ENCODE peak calls at places on chromosomes 11 and 22, in four cellular contexts. W, B, T and K are unnamed samples.

GRCh38 chr11:74671520-74672196 is 59.6 kb downstream of the CHRDL2 start:
- DNase-seq in W (peak), B (no peak), T (no peak), K (no peak)

GRCh38 chr22:23796461-23796860 is 9.7 kb downstream of the SMARCB1 start:
- DNase-seq in W (no peak), B (no peak), T (no peak), K (no peak)

GRCh38 chr11:130427581-130428211 is 713 bp downstream of the ADAMTS8 start:
- DNase-seq in W (no peak), B (no peak), T (no peak), K (peak)

GRCh38 chr22:42868751-42869251 is 11.7 kb upstream of the ARFGAP3 start:
- DNase-seq in W (no peak), B (no peak), T (no peak), K (no peak)

GRCh38 chr11:8384199-8384821 is 120.6 kb upstream of the LMO1 start:
- DNase-seq in W (peak), B (no peak), T (no peak), K (no peak)

GRCh38 chr11:121572581-121573059 is 119.9 kb upstream of the SORL1-AS1 start:
- DNase-seq in W (no peak), B (no peak), T (no peak), K (no peak)

GRCh38 chr22:19632671-19633148 is 81.6 kb upstream of the SEPTIN5 start:
- DNase-seq in W (no peak), B (no peak), T (no peak), K (no peak)

GRCh38 chr22:19579113-19579811 is 55.1 kb upstream of the CLDN5 start:
- DNase-seq in W (peak), B (no peak), T (no peak), K (no peak)

GRCh38 chr11:116835791-116836647 is 1.4 kb downstream of the APOA1 start:
- DNase-seq in W (peak), B (peak), T (peak), K (peak)

GRCh38 chr11:124799384-124800225 is 601 bp downstream of the MSANTD2 start:
- DNase-seq in W (peak), B (no peak), T (peak), K (peak)

GRCh38 chr22:41598081-41598480 is 8.4 kb upstream of the PMM1 start:
- DNase-seq in W (peak), B (no peak), T (no peak), K (no peak)

GRCh38 chr11:134532921-134533421 is 120.9 kb upstream of the B3GAT1 start:
- DNase-seq in W (no peak), B (no peak), T (no peak), K (no peak)

GRCh38 chr11:114134870-114135269 is 75.4 kb downstream of the ZBTB16 start:
- DNase-seq in W (peak), B (no peak), T (no peak), K (no peak)

GRCh38 chr11:44726278-44727113 is at the start of gene TSPAN18:
- DNase-seq in W (no peak), B (no peak), T (peak), K (no peak)

GRCh38 chr22:49545606-49546005 is 282.1 kb downstream of the BRD1 start:
- DNase-seq in W (no peak), B (no peak), T (no peak), K (no peak)

GRCh38 chr22:50581950-50582561 is 593 bp downstream of the CHKB start:
- DNase-seq in W (no peak), B (no peak), T (peak), K (no peak)

GRCh38 chr22:46696225-46696518 is 41.9 kb downstream of the CERK start:
- DNase-seq in W (no peak), B (no peak), T (no peak), K (no peak)

GRCh38 chr11:60498853-60499252 is 6.3 kb downstream of the MS4A12 start:
- DNase-seq in W (no peak), B (no peak), T (no peak), K (no peak)

GRCh38 chr11:120235024-120235628 is 4.8 kb upstream of the POU2F3 start:
- DNase-seq in W (peak), B (no peak), T (peak), K (peak)

GRCh38 chr22:37045958-37046357 is 5.6 kb upstream of the KCTD17 start:
- DNase-seq in W (peak), B (no peak), T (no peak), K (no peak)
- TF ChIP-seq CTCF in W (peak), B (peak), T (peak), K (peak)

DNA sequence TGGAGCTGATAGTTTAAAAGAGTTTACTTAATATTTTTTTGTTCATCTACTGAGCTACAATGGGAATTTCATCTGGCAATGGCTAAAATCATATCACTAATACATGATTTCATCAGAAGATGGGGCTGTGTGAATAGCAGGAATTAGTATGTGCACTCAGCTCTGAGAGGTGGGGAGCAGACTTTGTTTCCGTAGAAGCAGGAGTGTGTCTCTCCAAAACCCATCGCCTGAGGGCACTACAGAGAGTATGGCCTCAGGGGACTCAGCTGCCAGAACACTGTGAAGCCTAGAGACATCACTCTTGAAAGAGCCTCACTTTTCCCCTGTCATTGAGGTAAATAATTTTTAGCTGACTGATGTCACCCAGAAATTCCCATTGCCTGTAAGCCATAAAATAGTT is 261.4 kb upstream of the ISX start:
- DNase-seq in W (no peak), B (no peak), T (no peak), K (no peak)
- TF ChIP-seq CTCF in W (no peak), B (no peak), T (no peak), K (peak)

DNA sequence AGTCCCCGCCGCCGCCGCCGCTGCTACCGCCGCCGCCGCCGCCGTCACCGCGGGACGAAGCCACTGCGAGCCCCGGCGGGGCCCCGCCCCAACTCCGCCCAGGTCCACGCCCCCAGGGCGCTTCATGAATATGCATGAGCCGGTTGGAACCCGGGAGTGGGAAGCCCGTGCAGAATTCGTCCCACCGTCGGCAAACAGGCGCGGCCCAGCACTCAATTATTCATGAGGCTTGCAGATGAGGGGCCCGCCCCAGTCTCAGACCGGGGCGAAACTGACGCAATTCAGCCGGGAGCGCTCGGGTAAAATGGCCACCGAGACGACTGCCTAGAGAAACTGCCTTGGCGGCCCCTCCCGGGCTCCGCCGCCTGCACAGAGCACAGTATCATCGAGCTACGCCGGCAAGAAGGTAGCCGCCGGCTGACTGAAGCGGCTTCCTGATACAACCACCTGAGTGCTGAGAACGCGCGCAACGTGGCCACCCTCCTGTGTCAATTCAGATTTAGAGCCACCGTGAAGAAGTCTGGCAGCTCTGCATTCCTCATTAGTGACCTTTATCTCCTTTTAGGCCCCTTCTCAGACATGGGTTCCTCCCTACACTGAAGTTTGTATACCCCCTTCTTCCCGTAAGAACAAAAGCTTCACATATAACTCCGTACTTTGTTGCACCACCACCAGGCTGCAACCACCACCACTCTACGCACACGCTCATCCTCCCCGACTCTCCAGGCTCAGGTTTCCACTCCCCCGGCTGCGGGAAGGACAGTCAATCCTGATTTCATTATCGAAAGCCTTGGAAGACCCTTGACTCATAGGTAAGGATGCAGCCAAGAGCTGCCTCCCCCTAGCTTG is at the start of gene TNKS1BP1:
- DNase-seq in W (peak), B (peak), T (peak), K (peak)
- TF ChIP-seq CTCF in W (no peak), B (no peak), T (no peak), K (no peak)

DNA sequence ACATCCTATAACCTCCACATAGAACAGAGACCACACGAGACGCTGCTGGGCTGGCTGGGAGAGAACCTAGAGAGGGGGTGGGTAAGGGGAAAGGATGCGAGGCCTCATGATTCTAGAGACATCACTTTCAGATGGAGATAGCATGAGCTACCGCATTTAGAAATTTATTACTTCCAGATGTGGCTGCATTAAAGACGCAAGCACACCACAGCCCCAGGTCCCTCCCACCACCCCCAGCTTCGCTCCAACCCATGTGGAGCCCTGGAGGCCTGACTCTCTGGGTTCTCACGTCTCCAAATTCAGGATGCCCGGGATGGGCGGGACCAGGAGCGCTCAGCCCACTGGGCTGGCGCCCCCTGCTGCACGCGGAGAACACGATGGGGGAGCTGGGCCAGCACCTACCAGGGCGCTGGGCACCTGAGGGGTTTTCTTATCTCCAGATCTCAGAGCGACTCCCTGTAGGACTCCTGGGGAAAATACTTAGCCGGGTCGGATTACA is 13.6 kb downstream of the MRPL21 start:
- DNase-seq in W (no peak), B (no peak), T (no peak), K (no peak)
- TF ChIP-seq CTCF in W (peak), B (peak), T (no peak), K (peak)

GRCh38 chr22:40385041-40385782 is 14.8 kb downstream of the SGSM3 start:
- DNase-seq in W (no peak), B (no peak), T (no peak), K (no peak)

GRCh38 chr22:40387758-40388157 is 17.4 kb downstream of the SGSM3 start:
- DNase-seq in W (peak), B (no peak), T (no peak), K (no peak)

GRCh38 chr22:40391417-40391816 is 21.0 kb downstream of the SGSM3 start:
- DNase-seq in W (no peak), B (no peak), T (no peak), K (no peak)

GRCh38 chr22:40383905-40384304 is 13.5 kb downstream of the SGSM3 start:
- DNase-seq in W (no peak), B (no peak), T (no peak), K (no peak)

GRCh38 chr22:40388231-40388630 is 17.8 kb downstream of the SGSM3 start:
- DNase-seq in W (no peak), B (no peak), T (no peak), K (no peak)
- TF ChIP-seq CTCF in W (no peak), B (no peak), T (no peak), K (no peak)

DNA sequence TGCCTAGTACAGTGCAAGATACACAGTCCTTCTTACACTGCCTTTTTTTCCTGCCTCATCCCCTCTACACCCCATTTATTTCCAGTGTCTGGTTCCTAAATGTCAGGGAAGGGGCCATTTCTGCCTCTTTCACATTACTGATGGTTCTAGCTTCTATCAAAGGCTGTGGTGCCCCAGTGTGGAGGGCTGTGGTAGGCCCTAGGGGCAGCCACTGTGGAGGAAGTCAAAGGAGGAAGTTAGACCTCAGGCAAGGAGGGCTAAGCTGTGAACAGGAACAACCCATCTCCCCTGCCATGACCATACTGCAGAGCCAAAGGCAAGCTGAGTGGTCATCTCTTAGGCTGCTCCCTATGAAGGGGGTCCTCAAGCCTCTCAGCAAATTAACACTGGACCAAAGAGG is 81.9 kb upstream of the CRTAM start:
- DNase-seq in W (no peak), B (no peak), T (peak), K (no peak)
- TF ChIP-seq CTCF in W (peak), B (no peak), T (peak), K (no peak)

GRCh38 chr11:1854949-1855885 is 2.3 kb downstream of the LSP1 start:
- DNase-seq in W (no peak), B (no peak), T (no peak), K (no peak)
- TF ChIP-seq CTCF in W (no peak), B (no peak), T (no peak), K (no peak)

DNA sequence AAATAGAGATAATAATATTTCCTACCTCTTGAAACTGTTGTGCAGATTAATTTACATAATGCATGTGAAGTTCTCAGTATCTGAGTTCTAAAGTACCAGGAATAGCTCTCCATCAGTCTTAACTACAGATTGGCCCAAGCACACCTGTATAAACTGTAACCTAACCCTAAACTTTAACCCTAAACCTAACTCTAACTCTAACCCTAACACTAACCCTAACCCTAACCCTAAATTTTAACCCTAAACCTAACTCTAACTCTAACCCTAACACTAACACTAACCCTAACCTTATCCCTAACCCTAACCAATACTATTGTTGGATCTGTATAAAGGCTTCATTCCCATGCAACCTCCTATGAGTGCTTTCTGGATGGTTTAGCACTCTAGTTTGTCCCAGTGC is 1445.9 kb upstream of the TENM4 start:
- DNase-seq in W (no peak), B (no peak), T (no peak), K (no peak)
- TF ChIP-seq CTCF in W (no peak), B (no peak), T (no peak), K (no peak)

DNA sequence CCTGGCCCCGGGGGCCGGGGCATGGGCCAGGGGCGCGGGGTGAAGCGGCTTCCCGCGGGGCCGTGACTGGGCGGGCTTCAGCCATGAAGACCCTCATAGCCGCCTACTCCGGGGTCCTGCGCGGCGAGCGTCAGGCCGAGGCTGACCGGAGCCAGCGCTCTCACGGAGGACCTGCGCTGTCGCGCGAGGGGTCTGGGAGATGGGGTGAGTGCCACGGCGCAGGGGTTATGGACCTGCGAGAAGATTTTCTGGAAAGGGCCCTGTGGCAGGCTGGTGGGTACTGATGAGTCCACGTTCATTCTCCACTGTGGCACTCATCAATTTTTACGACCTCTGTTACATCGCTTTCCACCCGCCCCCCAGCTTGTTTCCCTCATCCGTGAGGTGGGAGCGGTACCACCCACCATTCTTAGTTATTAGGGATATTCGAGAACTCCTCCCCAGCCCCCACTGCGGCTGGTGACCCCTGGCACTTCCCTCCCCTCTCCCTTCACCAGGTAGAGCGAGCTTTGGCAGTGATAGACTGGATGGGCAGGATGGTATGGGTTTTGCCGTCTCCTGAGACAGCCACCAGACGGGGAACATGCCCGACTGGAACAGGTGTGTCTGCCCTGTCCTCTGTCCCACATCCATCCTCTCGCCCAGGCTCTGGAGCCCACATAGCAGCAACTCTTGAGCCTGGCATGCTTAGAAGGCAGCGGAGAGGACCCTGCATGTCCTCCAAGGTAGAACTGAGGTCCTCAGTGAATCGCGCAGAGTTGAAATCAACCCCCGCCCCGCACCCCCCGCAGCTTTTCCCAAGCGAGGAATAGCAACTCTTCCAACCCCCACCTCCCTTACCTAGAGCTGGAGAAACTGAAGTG is 562 bp downstream of the DGAT2 start:
- DNase-seq in W (peak), B (no peak), T (no peak), K (no peak)
- TF ChIP-seq CTCF in W (peak), B (no peak), T (no peak), K (no peak)

GRCh38 chr22:29306175-29306829 is at the start of gene GAS2L1:
- DNase-seq in W (peak), B (no peak), T (no peak), K (peak)
- TF ChIP-seq CTCF in W (peak), B (peak), T (no peak), K (peak)